ENCODE peak calls at places on chromosomes 11 and 22, in ten cellular contexts. X, V, G, C, M, O, E, D, Q and R are unnamed samples.

GRCh38 chr22:50317178-50317577 is 9.6 kb downstream of the DENND6B start:
- DNase-seq in X (no peak), V (no peak), G (no peak), C (no peak), M (no peak), O (no peak), E (no peak), D (no peak), Q (no peak), R (no peak)

GRCh38 chr22:44155115-44155514 is 25.6 kb upstream of the PARVG start:
- DNase-seq in X (no peak), V (no peak), G (no peak), C (no peak), M (no peak), O (no peak), E (no peak), D (no peak), Q (no peak), R (no peak)

GRCh38 chr22:48574776-48575566 is 1252.7 kb downstream of the BRD1 start:
- DNase-seq in X (peak), V (no peak), G (peak), C (peak), M (no peak), O (peak), E (no peak), D (peak), Q (no peak), R (no peak)

GRCh38 chr11:120842195-120842594 is 181.7 kb upstream of the TBCEL start:
- DNase-seq in X (no peak), V (no peak), G (no peak), C (no peak), M (no peak), O (no peak), E (no peak), D (no peak), Q (no peak), R (no peak)

GRCh38 chr11:35589281-35589680 is 29.0 kb upstream of the FJX1 start:
- DNase-seq in X (no peak), V (no peak), G (no peak), C (no peak), M (no peak), O (no peak), E (no peak), D (no peak), Q (no peak), R (no peak)

GRCh38 chr11:79857404-79857803 is 416.6 kb upstream of the TENM4 start:
- DNase-seq in X (no peak), V (no peak), G (no peak), C (no peak), M (no peak), O (no peak), E (no peak), D (no peak), Q (no peak), R (no peak)

GRCh38 chr11:75429902-75430691 is 2.9 kb downstream of the KLHL35 start:
- DNase-seq in X (peak), V (peak), G (no peak), C (no peak), M (peak), O (peak), E (peak), D (no peak), Q (peak), R (no peak)

GRCh38 chr11:74746868-74747267 is 1.8 kb upstream of the RNF169 start:
- DNase-seq in X (no peak), V (no peak), G (no peak), C (no peak), M (no peak), O (no peak), E (no peak), D (no peak), Q (no peak), R (no peak)

GRCh38 chr11:114219559-114220349 is 76.4 kb upstream of the NNMT start:
- DNase-seq in X (no peak), V (no peak), G (no peak), C (no peak), M (peak), O (no peak), E (peak), D (no peak), Q (no peak), R (no peak)

GRCh38 chr11:119777940-119778339 is 48.9 kb upstream of the NECTIN1 start:
- DNase-seq in X (no peak), V (no peak), G (no peak), C (no peak), M (no peak), O (no peak), E (no peak), D (no peak), Q (no peak), R (no peak)

GRCh38 chr22:23245045-23245798 is 64.9 kb downstream of the BCR start:
- DNase-seq in X (no peak), V (no peak), G (no peak), C (no peak), M (no peak), O (no peak), E (peak), D (no peak), Q (peak), R (no peak)

GRCh38 chr22:20523118-20523983 is 15.9 kb downstream of the MED15 start:
- DNase-seq in X (no peak), V (no peak), G (no peak), C (no peak), M (no peak), O (no peak), E (peak), D (no peak), Q (no peak), R (no peak)

GRCh38 chr11:56394381-56394780 is 18.1 kb upstream of the OR5AL1 start:
- DNase-seq in X (no peak), V (no peak), G (no peak), C (no peak), M (no peak), O (no peak), E (no peak), D (no peak), Q (no peak), R (no peak)

GRCh38 chr22:46303347-46303965 is 6.8 kb downstream of the GTSE1 start:
- DNase-seq in X (no peak), V (no peak), G (no peak), C (no peak), M (no peak), O (no peak), E (peak), D (no peak), Q (no peak), R (no peak)

GRCh38 chr22:34776827-34777226 is 289.1 kb upstream of the ISX start:
- DNase-seq in X (no peak), V (no peak), G (no peak), C (no peak), M (no peak), O (no peak), E (no peak), D (no peak), Q (no peak), R (no peak)

GRCh38 chr11:102813484-102813883 is 15.5 kb upstream of the MMP1 start:
- DNase-seq in X (no peak), V (no peak), G (no peak), C (no peak), M (no peak), O (no peak), E (no peak), D (no peak), Q (no peak), R (no peak)

GRCh38 chr22:35894937-35895708 is 133.5 kb downstream of the RBFOX2 start:
- DNase-seq in X (no peak), V (no peak), G (no peak), C (peak), M (no peak), O (peak), E (peak), D (peak), Q (no peak), R (no peak)

GRCh38 chr22:33544707-33545106 is 375.6 kb downstream of the LARGE1 start:
- DNase-seq in X (no peak), V (no peak), G (no peak), C (no peak), M (no peak), O (no peak), E (peak), D (no peak), Q (no peak), R (no peak)

GRCh38 chr22:19325296-19325950 is 33.9 kb upstream of the CLTCL1 start:
- DNase-seq in X (no peak), V (no peak), G (no peak), C (no peak), M (no peak), O (no peak), E (peak), D (no peak), Q (no peak), R (no peak)

GRCh38 chr11:7436657-7437056 is 48.6 kb upstream of the OLFML1 start:
- DNase-seq in X (peak), V (no peak), G (no peak), C (no peak), M (peak), O (no peak), E (no peak), D (no peak), Q (peak), R (no peak)

GRCh38 chr11:22082178-22082577 is 110.7 kb upstream of the ANO5 start:
- DNase-seq in X (no peak), V (no peak), G (no peak), C (no peak), M (no peak), O (no peak), E (no peak), D (no peak), Q (no peak), R (no peak)

GRCh38 chr22:37349043-37349814 is 66.9 kb downstream of the CYTH4 start:
- DNase-seq in X (no peak), V (no peak), G (no peak), C (no peak), M (no peak), O (no peak), E (no peak), D (no peak), Q (no peak), R (no peak)

GRCh38 chr11:123235117-123235686 is 40.2 kb upstream of the CLMP start:
- DNase-seq in X (no peak), V (peak), G (peak), C (peak), M (peak), O (peak), E (no peak), D (no peak), Q (peak), R (no peak)

GRCh38 chr11:11464555-11464954 is 111.5 kb upstream of the CSNK2A3 start:
- DNase-seq in X (no peak), V (no peak), G (no peak), C (no peak), M (no peak), O (no peak), E (peak), D (no peak), Q (no peak), R (no peak)

GRCh38 chr22:49402169-49402568 is 425.5 kb downstream of the BRD1 start:
- DNase-seq in X (no peak), V (no peak), G (no peak), C (no peak), M (no peak), O (no peak), E (no peak), D (no peak), Q (peak), R (no peak)

GRCh38 chr22:23778576-23778900 is 5.9 kb downstream of the MMP11 start:
- DNase-seq in X (no peak), V (no peak), G (no peak), C (no peak), M (no peak), O (no peak), E (no peak), D (no peak), Q (no peak), R (no peak)

GRCh38 chr22:32396746-32397145 is 15.3 kb downstream of the RTCB start:
- DNase-seq in X (no peak), V (no peak), G (no peak), C (no peak), M (no peak), O (no peak), E (no peak), D (no peak), Q (peak), R (peak)

GRCh38 chr11:110438017-110438416 is 8.3 kb downstream of the FDX1 start:
- DNase-seq in X (no peak), V (no peak), G (no peak), C (no peak), M (no peak), O (no peak), E (no peak), D (no peak), Q (no peak), R (no peak)

GRCh38 chr11:90701040-90701439 is 478.2 kb upstream of the CHORDC1 start:
- DNase-seq in X (no peak), V (no peak), G (no peak), C (no peak), M (no peak), O (no peak), E (no peak), D (no peak), Q (no peak), R (no peak)

GRCh38 chr11:68759991-68760390 is 8.7 kb upstream of the TESMIN start:
- DNase-seq in X (no peak), V (no peak), G (no peak), C (no peak), M (no peak), O (no peak), E (no peak), D (no peak), Q (no peak), R (no peak)

GRCh38 chr11:61951484-61952135 is 1.5 kb downstream of the BEST1 start:
- DNase-seq in X (no peak), V (no peak), G (no peak), C (peak), M (no peak), O (no peak), E (no peak), D (no peak), Q (no peak), R (no peak)

GRCh38 chr11:3642071-3642951 is 519 bp upstream of the ART5 start:
- DNase-seq in X (peak), V (peak), G (peak), C (peak), M (peak), O (peak), E (peak), D (peak), Q (peak), R (peak)

GRCh38 chr22:44085743-44086741 is 61.9 kb downstream of the PARVB start:
- DNase-seq in X (peak), V (peak), G (peak), C (peak), M (peak), O (peak), E (peak), D (no peak), Q (peak), R (peak)

GRCh38 chr11:134518616-134519389 is 106.8 kb upstream of the B3GAT1 start:
- DNase-seq in X (no peak), V (no peak), G (no peak), C (no peak), M (no peak), O (peak), E (no peak), D (no peak), Q (peak), R (no peak)

GRCh38 chr22:49307870-49308269 is 519.8 kb downstream of the BRD1 start:
- DNase-seq in X (no peak), V (peak), G (no peak), C (no peak), M (no peak), O (peak), E (no peak), D (peak), Q (peak), R (peak)

GRCh38 chr22:41203118-41203517 is 2.0 kb upstream of the L3MBTL2 start:
- DNase-seq in X (no peak), V (no peak), G (no peak), C (no peak), M (no peak), O (no peak), E (no peak), D (no peak), Q (no peak), R (no peak)

GRCh38 chr22:41206719-41207118 is 1.6 kb downstream of the L3MBTL2 start:
- DNase-seq in X (no peak), V (no peak), G (no peak), C (no peak), M (no peak), O (no peak), E (no peak), D (no peak), Q (no peak), R (no peak)

GRCh38 chr22:41201146-41201545 is 4.0 kb upstream of the L3MBTL2 start:
- DNase-seq in X (no peak), V (no peak), G (no peak), C (no peak), M (no peak), O (no peak), E (no peak), D (no peak), Q (no peak), R (no peak)

GRCh38 chr22:41204066-41204465 is 1.0 kb upstream of the L3MBTL2 start:
- DNase-seq in X (no peak), V (no peak), G (no peak), C (no peak), M (no peak), O (no peak), E (no peak), D (no peak), Q (no peak), R (no peak)

GRCh38 chr22:41204992-41205900 is at the start of gene L3MBTL2:
- DNase-seq in X (peak), V (peak), G (peak), C (peak), M (peak), O (peak), E (peak), D (peak), Q (peak), R (peak)
- TF ChIP-seq POLR2A in X (peak), V (no peak), G (peak), C (peak), M (peak), O (peak), E (peak), D (peak), Q (peak), R (no peak)

DNA sequence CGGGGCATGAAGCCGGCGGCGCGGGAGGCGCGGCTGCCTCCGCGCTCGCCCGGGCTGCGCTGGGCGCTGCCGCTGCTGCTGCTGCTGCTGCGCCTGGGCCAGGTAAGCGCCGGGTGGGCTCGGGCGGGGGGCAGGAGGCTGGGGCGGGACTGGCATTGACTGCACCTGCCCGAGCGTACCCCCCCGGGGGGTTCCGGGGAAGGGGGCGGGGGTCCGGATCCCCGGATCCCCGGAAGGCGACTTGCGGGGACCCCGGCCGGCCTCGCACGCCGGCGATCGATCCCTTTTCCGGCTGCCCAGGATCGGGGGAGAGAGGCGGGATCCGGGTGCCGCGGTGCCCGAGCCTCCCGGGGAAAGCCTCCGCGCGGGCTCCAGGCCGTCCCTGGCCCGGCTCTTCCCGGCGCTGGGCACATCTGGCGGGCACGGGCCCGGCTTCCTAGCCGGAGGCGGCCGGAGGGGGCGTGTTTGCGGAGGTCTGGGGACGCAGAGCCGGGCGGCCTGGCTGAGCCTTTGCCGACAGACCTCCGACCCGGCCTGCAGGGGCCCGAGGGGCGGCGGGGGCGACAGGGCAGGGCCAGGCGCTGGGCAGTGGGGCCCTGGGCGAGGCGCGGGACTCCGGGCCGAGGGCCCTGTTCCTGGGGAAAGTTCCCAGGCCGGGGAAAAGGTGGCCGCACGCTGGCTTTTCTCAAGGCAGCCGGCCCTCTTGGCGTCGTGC is 705 bp downstream of the PTPRJ start:
- DNase-seq in X (peak), V (peak), G (no peak), C (peak), M (peak), O (peak), E (peak), D (no peak), Q (peak), R (peak)
- TF ChIP-seq POLR2A in X (no peak), V (no peak), G (no peak), C (no peak), M (no peak), O (no peak), E (no peak), D (no peak), Q (no peak), R (no peak)

GRCh38 chr22:18078329-18079041 is 695 bp downstream of the PEX26 start:
- DNase-seq in X (no peak), V (peak), G (peak), C (no peak), M (peak), O (peak), E (peak), D (no peak), Q (peak), R (no peak)
- TF ChIP-seq POLR2A in X (no peak), V (no peak), G (no peak), C (no peak), M (no peak), O (peak), E (no peak), D (no peak), Q (peak), R (no peak)

GRCh38 chr11:65126624-65127274 is 4.6 kb downstream of the MRPL49 start:
- DNase-seq in X (no peak), V (no peak), G (no peak), C (no peak), M (no peak), O (no peak), E (no peak), D (no peak), Q (peak), R (no peak)
- TF ChIP-seq POLR2A in X (no peak), V (no peak), G (peak), C (no peak), M (no peak), O (no peak), E (no peak), D (no peak), Q (no peak), R (no peak)

GRCh38 chr22:42562282-42562681 is 8.5 kb downstream of the SERHL2 start:
- DNase-seq in X (peak), V (no peak), G (peak), C (peak), M (no peak), O (no peak), E (no peak), D (no peak), Q (no peak), R (no peak)
- TF ChIP-seq POLR2A in X (no peak), V (no peak), G (no peak), C (no peak), M (no peak), O (no peak), E (no peak), D (no peak), Q (no peak), R (no peak)

GRCh38 chr11:117998664-117999353 is 12.6 kb downstream of the IL10RA start:
- DNase-seq in X (no peak), V (no peak), G (no peak), C (no peak), M (no peak), O (no peak), E (no peak), D (no peak), Q (no peak), R (no peak)
- TF ChIP-seq POLR2A in X (no peak), V (no peak), G (no peak), C (no peak), M (no peak), O (no peak), E (no peak), D (no peak), Q (no peak), R (no peak)

GRCh38 chr22:38833061-38833460 is 10.8 kb downstream of the NPTXR start:
- DNase-seq in X (no peak), V (no peak), G (no peak), C (no peak), M (no peak), O (no peak), E (no peak), D (no peak), Q (no peak), R (no peak)

GRCh38 chr22:38830845-38831108 is 13.1 kb downstream of the NPTXR start:
- DNase-seq in X (no peak), V (no peak), G (no peak), C (no peak), M (no peak), O (no peak), E (no peak), D (no peak), Q (no peak), R (no peak)

GRCh38 chr22:38832005-38832978 is 11.5 kb downstream of the NPTXR start:
- DNase-seq in X (no peak), V (no peak), G (no peak), C (no peak), M (no peak), O (no peak), E (no peak), D (no peak), Q (no peak), R (no peak)

GRCh38 chr22:38830026-38830844 is 13.6 kb downstream of the NPTXR start:
- DNase-seq in X (no peak), V (no peak), G (no peak), C (no peak), M (no peak), O (no peak), E (no peak), D (no peak), Q (no peak), R (no peak)

GRCh38 chr22:38831166-38831945 is 12.5 kb downstream of the NPTXR start:
- DNase-seq in X (no peak), V (no peak), G (no peak), C (no peak), M (no peak), O (no peak), E (peak), D (no peak), Q (no peak), R (no peak)
- TF ChIP-seq POLR2A in X (no peak), V (no peak), G (no peak), C (no peak), M (no peak), O (no peak), E (no peak), D (no peak), Q (no peak), R (no peak)